ENCODE peak calls at places on chromosomes 6 and 20, in four cellular contexts. One of them, this sample, is unnamed.

GRCh38 chr6:37557645-37558114 is 58.0 kb upstream of the CCDC167 start:
- DNase-seq in H1: no peak
- DNase-seq in K562: no peak
- DNase-seq in SK-N-SH: no peak
- DNase-seq in this sample: no peak

GRCh38 chr6:110048221-110048875 is 70.2 kb downstream of the GPR6 start:
- DNase-seq in H1: no peak
- DNase-seq in K562: no peak
- DNase-seq in SK-N-SH: no peak
- DNase-seq in this sample: no peak

GRCh38 chr6:143205983-143206382 is 145.3 kb downstream of the AIG1 start:
- DNase-seq in H1: no peak
- DNase-seq in K562: no peak
- DNase-seq in SK-N-SH: no peak
- DNase-seq in this sample: no peak

GRCh38 chr6:108453601-108454157 is 107.0 kb upstream of the FOXO3 start:
- DNase-seq in H1: no peak
- DNase-seq in K562: no peak
- DNase-seq in SK-N-SH: no peak
- DNase-seq in this sample: no peak

GRCh38 chr20:13131688-13132087 is 89.4 kb upstream of the ISM1 start:
- DNase-seq in H1: no peak
- DNase-seq in K562: no peak
- DNase-seq in SK-N-SH: no peak
- DNase-seq in this sample: no peak

GRCh38 chr20:40706977-40707582 is 18.0 kb upstream of the MAFB start:
- DNase-seq in H1: no peak
- DNase-seq in K562: no peak
- DNase-seq in SK-N-SH: no peak
- DNase-seq in this sample: no peak

GRCh38 chr6:72620866-72621242 is 1.0 kb upstream of the KCNQ5 start:
- DNase-seq in H1: no peak
- DNase-seq in K562: no peak
- DNase-seq in SK-N-SH: peak; percentile 12
- DNase-seq in this sample: no peak

GRCh38 chr6:167980911-167981310 is 16.6 kb upstream of the KIF25 start:
- DNase-seq in H1: no peak
- DNase-seq in K562: no peak
- DNase-seq in SK-N-SH: no peak
- DNase-seq in this sample: no peak

GRCh38 chr6:12189150-12189549 is 101.0 kb upstream of the EDN1 start:
- DNase-seq in H1: no peak
- DNase-seq in K562: no peak
- DNase-seq in SK-N-SH: no peak
- DNase-seq in this sample: no peak

GRCh38 chr20:47921306-47922279 is 136.3 kb upstream of the SULF2 start:
- DNase-seq in H1: no peak
- DNase-seq in K562: no peak
- DNase-seq in SK-N-SH: no peak
- DNase-seq in this sample: no peak

GRCh38 chr6:80676386-80676785 is 569.9 kb downstream of the BCKDHB start:
- DNase-seq in H1: no peak
- DNase-seq in K562: no peak
- DNase-seq in SK-N-SH: no peak
- DNase-seq in this sample: no peak

GRCh38 chr20:6501061-6501460 is 266.4 kb upstream of the BMP2 start:
- DNase-seq in H1: no peak
- DNase-seq in K562: no peak
- DNase-seq in SK-N-SH: no peak
- DNase-seq in this sample: no peak

GRCh38 chr20:46308258-46309157 is at the start of gene CDH22:
- DNase-seq in H1: no peak
- DNase-seq in K562: peak; percentile 67
- DNase-seq in SK-N-SH: peak; percentile 91
- DNase-seq in this sample: no peak

GRCh38 chr20:14232650-14233049 is 104.8 kb downstream of the FLRT3 start:
- DNase-seq in H1: no peak
- DNase-seq in K562: no peak
- DNase-seq in SK-N-SH: no peak
- DNase-seq in this sample: peak; percentile 33

GRCh38 chr20:53874104-53874503 is 196.3 kb downstream of the BCAS1 start:
- DNase-seq in H1: no peak
- DNase-seq in K562: no peak
- DNase-seq in SK-N-SH: no peak
- DNase-seq in this sample: no peak

GRCh38 chr20:45419188-45420091 is 3.5 kb downstream of the PIGT start:
- DNase-seq in H1: no peak
- DNase-seq in K562: no peak
- DNase-seq in SK-N-SH: no peak
- DNase-seq in this sample: peak; percentile 80

GRCh38 chr6:1644516-1644915 is 34.8 kb downstream of the FOXC1 start:
- DNase-seq in H1: no peak
- DNase-seq in K562: no peak
- DNase-seq in SK-N-SH: no peak
- DNase-seq in this sample: no peak

GRCh38 chr6:43807228-43808061 is 37.4 kb downstream of the VEGFA start:
- DNase-seq in H1: no peak
- DNase-seq in K562: peak; percentile 48
- DNase-seq in SK-N-SH: peak; percentile 68
- DNase-seq in this sample: no peak

GRCh38 chr6:5547571-5547970 is 286.3 kb downstream of the FARS2 start:
- DNase-seq in H1: no peak
- DNase-seq in K562: no peak
- DNase-seq in SK-N-SH: no peak
- DNase-seq in this sample: no peak

GRCh38 chr6:143290206-143290605 is 160.3 kb downstream of the ADAT2 start:
- DNase-seq in H1: no peak
- DNase-seq in K562: no peak
- DNase-seq in SK-N-SH: no peak
- DNase-seq in this sample: no peak

GRCh38 chr6:97705568-97705967 is 422.6 kb upstream of the MMS22L start:
- DNase-seq in H1: no peak
- DNase-seq in K562: no peak
- DNase-seq in SK-N-SH: peak; percentile 17
- DNase-seq in this sample: no peak

GRCh38 chr6:133467231-133467981 is 226.2 kb downstream of the EYA4 start:
- DNase-seq in H1: no peak
- DNase-seq in K562: no peak
- DNase-seq in SK-N-SH: no peak
- DNase-seq in this sample: no peak

GRCh38 chr6:135600086-135600702 is 102.7 kb upstream of the AHI1 start:
- DNase-seq in H1: no peak
- DNase-seq in K562: no peak
- DNase-seq in SK-N-SH: no peak
- DNase-seq in this sample: no peak

GRCh38 chr6:74404366-74404765 is 708.4 kb downstream of the CD109 start:
- DNase-seq in H1: no peak
- DNase-seq in K562: no peak
- DNase-seq in SK-N-SH: no peak
- DNase-seq in this sample: no peak

GRCh38 chr6:28953039-28953872 is 29.5 kb upstream of the TRIM27 start:
- DNase-seq in H1: peak; percentile 41
- DNase-seq in K562: peak; percentile 78
- DNase-seq in SK-N-SH: peak; percentile 75
- DNase-seq in this sample: peak; percentile 56

GRCh38 chr20:36091561-36092423 is 62.7 kb upstream of the EPB41L1 start:
- DNase-seq in H1: peak; percentile 34
- DNase-seq in K562: no peak
- DNase-seq in SK-N-SH: no peak
- DNase-seq in this sample: no peak

GRCh38 chr20:37383229-37383989 is 37.5 kb downstream of the SRC start:
- DNase-seq in H1: no peak
- DNase-seq in K562: no peak
- DNase-seq in SK-N-SH: peak; percentile 20
- DNase-seq in this sample: no peak

GRCh38 chr6:165585060-165585459 is 78.0 kb downstream of the PDE10A start:
- DNase-seq in H1: no peak
- DNase-seq in K562: no peak
- DNase-seq in SK-N-SH: no peak
- DNase-seq in this sample: no peak

GRCh38 chr6:67300430-67301040 is 1334.5 kb upstream of the ADGRB3 start:
- DNase-seq in H1: no peak
- DNase-seq in K562: no peak
- DNase-seq in SK-N-SH: no peak
- DNase-seq in this sample: no peak

GRCh38 chr6:90701146-90701781 is 114.4 kb upstream of the MAP3K7 start:
- DNase-seq in H1: peak; percentile 15
- DNase-seq in K562: no peak
- DNase-seq in SK-N-SH: peak; percentile 4
- DNase-seq in this sample: no peak

GRCh38 chr6:38107073-38107472 is 287.5 kb downstream of the ZFAND3 start:
- DNase-seq in H1: no peak
- DNase-seq in K562: no peak
- DNase-seq in SK-N-SH: no peak
- DNase-seq in this sample: no peak

GRCh38 chr6:150072201-150072600 is 3.3 kb upstream of the ULBP3 start:
- DNase-seq in H1: no peak
- DNase-seq in K562: peak; percentile 68
- DNase-seq in SK-N-SH: no peak
- DNase-seq in this sample: no peak
- TF ChIP-seq NRF1 in H1: no peak
- TF ChIP-seq NRF1 in K562: peak; percentile 60
- TF ChIP-seq NRF1 in SK-N-SH: no peak
- TF ChIP-seq NRF1 in this sample: no peak

GRCh38 chr20:1210501-1210900 is 7.2 kb downstream of the C20orf202 start:
- DNase-seq in H1: no peak
- DNase-seq in K562: no peak
- DNase-seq in SK-N-SH: no peak
- DNase-seq in this sample: no peak

GRCh38 chr20:1206749-1207148 is 3.5 kb downstream of the C20orf202 start:
- DNase-seq in H1: no peak
- DNase-seq in K562: no peak
- DNase-seq in SK-N-SH: no peak
- DNase-seq in this sample: no peak

GRCh38 chr20:1207293-1207884 is 4.1 kb downstream of the C20orf202 start:
- DNase-seq in H1: no peak
- DNase-seq in K562: peak; percentile 19
- DNase-seq in SK-N-SH: no peak
- DNase-seq in this sample: no peak

GRCh38 chr20:1211954-1212497 is 8.8 kb downstream of the C20orf202 start:
- DNase-seq in H1: no peak
- DNase-seq in K562: no peak
- DNase-seq in SK-N-SH: no peak
- DNase-seq in this sample: no peak

DNA sequence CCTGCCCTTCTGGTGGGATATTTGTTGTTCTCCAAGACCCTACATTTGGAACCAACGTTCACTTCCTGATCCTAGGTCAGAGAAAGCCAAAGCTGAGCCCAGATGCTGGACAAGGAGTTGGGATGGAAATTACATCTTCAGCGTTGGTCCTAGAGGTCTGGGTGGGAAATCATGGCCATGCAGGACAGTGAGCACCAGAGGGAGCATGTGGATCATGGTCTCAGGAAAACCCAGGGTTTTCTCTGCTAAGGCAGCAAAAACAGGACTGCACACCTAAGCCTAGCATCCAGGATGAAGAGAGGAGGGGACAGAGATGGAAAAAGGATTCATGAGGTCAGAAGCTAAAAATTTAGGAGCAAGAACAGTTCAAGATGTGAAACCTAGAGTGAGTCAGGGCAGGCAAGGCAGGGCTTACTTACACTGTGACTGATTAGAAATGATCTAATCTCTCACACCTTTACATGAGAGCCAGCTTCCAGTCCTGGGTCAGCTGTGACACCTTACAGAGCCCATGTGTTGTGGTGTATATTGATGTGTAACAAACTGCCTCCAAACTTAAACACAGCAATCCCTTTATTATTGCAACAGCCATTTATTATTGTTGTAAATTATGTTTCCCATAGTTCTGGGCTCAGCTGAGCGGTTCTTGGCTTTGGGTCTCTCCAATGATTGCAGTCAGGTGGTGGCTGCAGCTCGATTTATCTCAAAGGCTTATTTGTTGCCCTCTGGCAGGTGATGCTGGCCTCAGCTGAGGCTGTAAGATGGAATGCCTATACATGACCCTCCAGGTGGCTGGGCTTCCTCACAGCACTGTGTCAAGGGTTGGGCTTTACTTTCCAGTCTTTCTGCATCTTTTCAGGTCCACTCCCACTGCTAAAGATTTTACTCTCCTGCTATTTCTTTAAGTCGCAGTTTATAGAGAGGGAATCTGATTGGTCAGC is 6.5 kb downstream of the C20orf202 start:
- DNase-seq in H1: no peak
- DNase-seq in K562: no peak
- DNase-seq in SK-N-SH: no peak
- DNase-seq in this sample: no peak
- TF ChIP-seq NRF1 in H1: no peak
- TF ChIP-seq NRF1 in K562: no peak
- TF ChIP-seq NRF1 in SK-N-SH: no peak
- TF ChIP-seq NRF1 in this sample: no peak

GRCh38 chr6:122712864-122713612 is 66.5 kb upstream of the FABP7 start:
- DNase-seq in H1: no peak
- DNase-seq in K562: no peak
- DNase-seq in SK-N-SH: no peak
- DNase-seq in this sample: no peak
- TF ChIP-seq NRF1 in H1: no peak
- TF ChIP-seq NRF1 in K562: no peak
- TF ChIP-seq NRF1 in SK-N-SH: no peak
- TF ChIP-seq NRF1 in this sample: no peak

GRCh38 chr6:139370047-139370706 is 4.3 kb downstream of the CITED2 start:
- DNase-seq in H1: no peak
- DNase-seq in K562: no peak
- DNase-seq in SK-N-SH: no peak
- DNase-seq in this sample: no peak

GRCh38 chr6:139369068-139369467 is 5.4 kb downstream of the CITED2 start:
- DNase-seq in H1: no peak
- DNase-seq in K562: no peak
- DNase-seq in SK-N-SH: no peak
- DNase-seq in this sample: no peak

GRCh38 chr6:139367810-139368321 is 6.6 kb downstream of the CITED2 start:
- DNase-seq in H1: peak; percentile 75
- DNase-seq in K562: no peak
- DNase-seq in SK-N-SH: no peak
- DNase-seq in this sample: no peak

GRCh38 chr6:139369568-139370046 is 4.8 kb downstream of the CITED2 start:
- DNase-seq in H1: no peak
- DNase-seq in K562: no peak
- DNase-seq in SK-N-SH: peak; percentile 54
- DNase-seq in this sample: no peak

DNA sequence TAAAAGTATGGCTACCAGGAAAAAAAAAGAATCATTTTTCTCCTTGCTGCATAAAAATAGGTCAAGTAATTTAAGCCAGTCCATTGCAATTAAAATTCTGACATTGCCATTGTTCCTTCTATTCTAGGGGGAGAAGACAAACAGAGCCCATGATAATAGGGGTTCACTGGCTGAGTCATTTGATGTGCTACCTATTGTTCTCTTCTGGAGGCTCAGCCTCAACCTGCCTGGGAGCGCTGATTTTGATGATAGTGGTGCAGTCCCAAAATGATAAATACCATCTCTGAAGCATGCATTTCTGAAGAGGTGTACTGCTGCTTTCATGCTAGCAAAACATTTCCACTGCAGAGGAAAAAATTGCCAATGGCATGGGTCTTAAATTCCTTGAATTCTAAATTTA is 5.8 kb downstream of the CITED2 start:
- DNase-seq in H1: no peak
- DNase-seq in K562: no peak
- DNase-seq in SK-N-SH: no peak
- DNase-seq in this sample: no peak
- TF ChIP-seq NRF1 in H1: no peak
- TF ChIP-seq NRF1 in K562: no peak
- TF ChIP-seq NRF1 in SK-N-SH: no peak
- TF ChIP-seq NRF1 in this sample: no peak

GRCh38 chr6:152401978-152402377 is 235.2 kb downstream of the SYNE1 start:
- DNase-seq in H1: no peak
- DNase-seq in K562: no peak
- DNase-seq in SK-N-SH: no peak
- DNase-seq in this sample: no peak
- TF ChIP-seq NRF1 in H1: no peak
- TF ChIP-seq NRF1 in K562: no peak
- TF ChIP-seq NRF1 in SK-N-SH: no peak
- TF ChIP-seq NRF1 in this sample: no peak